ENCODE peak calls at places on chromosomes 3 and 15, in five cellular contexts. J is lower leg skin, B is cardiac fibroblast, F is T-helper 2 cell, D is RWPE1. L is an unnamed sample.

GRCh38 chr3:173932624-173933023 is 535.1 kb downstream of the NLGN1 start:
- DNase-seq in J (no peak), B (peak; percentile 71), F (no peak), D (no peak), L (no peak)

GRCh38 chr3:66036586-66037061 is 2.1 kb downstream of the MAGI1 start:
- DNase-seq in J (no peak), B (no peak), F (no peak), D (no peak), L (no peak)

GRCh38 chr15:100759116-100759515 is 120.5 kb upstream of the ALDH1A3 start:
- DNase-seq in J (no peak), B (peak; percentile 37), F (no peak), D (no peak), L (no peak)

GRCh38 chr3:171284308-171285075 is 175.7 kb downstream of the TNIK start:
- DNase-seq in J (peak; percentile 70), B (peak; percentile 98), F (no peak), D (peak; percentile 85), L (no peak)

GRCh38 chr15:52018244-52018643 is 775 bp upstream of the MAPK6 start:
- DNase-seq in J (no peak), B (peak; percentile 56), F (no peak), D (no peak), L (no peak)

GRCh38 chr3:114005406-114005987 is 50.8 kb downstream of the CCDC191 start:
- DNase-seq in J (no peak), B (no peak), F (no peak), D (no peak), L (no peak)

GRCh38 chr3:112319516-112320276 is 13.3 kb upstream of the CD200 start:
- DNase-seq in J (no peak), B (no peak), F (no peak), D (peak; percentile 18), L (no peak)

GRCh38 chr3:168071535-168071934 is 24.2 kb downstream of the GOLIM4 start:
- DNase-seq in J (no peak), B (peak; percentile 91), F (no peak), D (peak; percentile 78), L (no peak)

GRCh38 chr15:101264011-101264410 is 12.2 kb upstream of the CHSY1 start:
- DNase-seq in J (no peak), B (peak; percentile 60), F (no peak), D (no peak), L (no peak)

GRCh38 chr3:48685293-48685602 is 467 bp downstream of the NCKIPSD start:
- DNase-seq in J (peak; percentile 31), B (no peak), F (no peak), D (no peak), L (no peak)

GRCh38 chr3:135760581-135760980 is 204.9 kb upstream of the PPP2R3A start:
- DNase-seq in J (no peak), B (no peak), F (no peak), D (no peak), L (no peak)

GRCh38 chr3:194121881-194122280 is 14.1 kb upstream of the HES1 start:
- DNase-seq in J (no peak), B (peak; percentile 58), F (no peak), D (peak; percentile 72), L (no peak)

GRCh38 chr3:55409802-55410201 is 77.3 kb downstream of the WNT5A start:
- DNase-seq in J (no peak), B (peak; percentile 64), F (no peak), D (no peak), L (no peak)

GRCh38 chr3:16290007-16290826 is 25.2 kb downstream of the OXNAD1 start:
- DNase-seq in J (peak; percentile 43), B (peak; percentile 77), F (no peak), D (peak; percentile 25), L (peak; percentile 54)

GRCh38 chr15:56931674-56932507 is 13.4 kb downstream of the TCF12 start:
- DNase-seq in J (no peak), B (no peak), F (no peak), D (no peak), L (no peak)

GRCh38 chr15:68277605-68278344 is at the start of gene FEM1B:
- DNase-seq in J (peak; percentile 88), B (peak; percentile 95), F (peak; percentile 75), D (peak; percentile 81), L (peak; percentile 83)

GRCh38 chr15:70275461-70276138 is 177.9 kb upstream of the TLE3 start:
- DNase-seq in J (no peak), B (no peak), F (no peak), D (no peak), L (no peak)

GRCh38 chr15:80639168-80639555 is 55.9 kb upstream of the ABHD17C start:
- DNase-seq in J (no peak), B (no peak), F (no peak), D (no peak), L (no peak)

GRCh38 chr15:76512971-76513370 is 176.4 kb downstream of the ISL2 start:
- DNase-seq in J (no peak), B (peak; percentile 15), F (no peak), D (peak; percentile 5), L (no peak)

GRCh38 chr3:120469440-120470415 is 18.9 kb upstream of the FSTL1 start:
- DNase-seq in J (no peak), B (peak; percentile 62), F (no peak), D (peak; percentile 88), L (no peak)

GRCh38 chr3:194344012-194344411 is 7.1 kb downstream of the CPN2 start:
- DNase-seq in J (peak; percentile 53), B (peak; percentile 68), F (peak; percentile 58), D (peak; percentile 79), L (peak; percentile 69)

GRCh38 chr3:12490547-12490946 is 6.3 kb downstream of the TSEN2 start:
- DNase-seq in J (no peak), B (no peak), F (no peak), D (no peak), L (no peak)

GRCh38 chr3:83035704-83036010 is 1274.2 kb upstream of the GBE1 start:
- DNase-seq in J (no peak), B (no peak), F (no peak), D (no peak), L (no peak)

GRCh38 chr15:38370079-38370478 is 83.8 kb upstream of the FAM98B start:
- DNase-seq in J (no peak), B (no peak), F (no peak), D (no peak), L (no peak)

GRCh38 chr15:75307778-75308390 is 25.2 kb downstream of the GOLGA6D start:
- DNase-seq in J (no peak), B (peak; percentile 38), F (no peak), D (peak; percentile 50), L (no peak)

GRCh38 chr15:36501063-36501678 is 78.3 kb upstream of the CDIN1 start:
- DNase-seq in J (no peak), B (peak; percentile 80), F (no peak), D (peak; percentile 45), L (no peak)

L was measured in T-cell.